ENCODE peak calls at places on chromosomes 2 and 18, in five cellular contexts. M is RWPE1, H is breast epithelium, Y is left ventricle myocardium inferior, J is tibial artery. V is an unnamed sample.

GRCh38 chr2:102848366-102848839 is 86.6 kb downstream of the TMEM182 start:
- DNase-seq in M (peak), H (no peak), Y (peak), J (peak), V (peak)

GRCh38 chr2:147108553-147108952 is 736.3 kb upstream of the ACVR2A start:
- DNase-seq in M (no peak), H (no peak), Y (no peak), J (no peak), V (no peak)

GRCh38 chr2:191666733-191667132 is 11.2 kb upstream of the NABP1 start:
- DNase-seq in M (no peak), H (no peak), Y (no peak), J (no peak), V (no peak)

GRCh38 chr2:112692496-112692911 is 28.3 kb upstream of the NT5DC4 start:
- DNase-seq in M (peak), H (no peak), Y (peak), J (no peak), V (peak)

GRCh38 chr2:11305958-11306357 is 38.5 kb downstream of the ROCK2 start:
- DNase-seq in M (no peak), H (no peak), Y (no peak), J (no peak), V (no peak)

GRCh38 chr2:235347691-235348090 is 146.2 kb upstream of the AGAP1 start:
- DNase-seq in M (peak), H (no peak), Y (no peak), J (no peak), V (no peak)

GRCh38 chr2:190105554-190105953 is 43.0 kb upstream of the MSTN start:
- DNase-seq in M (no peak), H (no peak), Y (no peak), J (no peak), V (no peak)

GRCh38 chr2:9286553-9287399 is 80.2 kb downstream of the ASAP2 start:
- DNase-seq in M (peak), H (no peak), Y (no peak), J (no peak), V (no peak)

GRCh38 chr2:95374451-95374915 is 28.0 kb upstream of the FAHD2A start:
- DNase-seq in M (no peak), H (no peak), Y (peak), J (no peak), V (no peak)

GRCh38 chr18:8943900-8944870 is 158.3 kb upstream of the NDUFV2 start:
- DNase-seq in M (no peak), H (no peak), Y (no peak), J (no peak), V (no peak)

GRCh38 chr2:120350801-120351324 is 4.9 kb downstream of the INHBB start:
- DNase-seq in M (no peak), H (no peak), Y (no peak), J (no peak), V (peak)

GRCh38 chr2:193841389-193842150 is 1646.8 kb upstream of the TMEFF2 start:
- DNase-seq in M (no peak), H (no peak), Y (no peak), J (no peak), V (no peak)

GRCh38 chr2:222950886-222951285 is 90.0 kb downstream of the ACSL3 start:
- DNase-seq in M (peak), H (no peak), Y (no peak), J (no peak), V (no peak)

GRCh38 chr2:95274291-95275150 is at the start of gene PROM2:
- DNase-seq in M (peak), H (peak), Y (no peak), J (peak), V (peak)

GRCh38 chr18:56458770-56459450 is 179.5 kb downstream of the TXNL1 start:
- DNase-seq in M (no peak), H (no peak), Y (no peak), J (no peak), V (no peak)

GRCh38 chr2:43142921-43143438 is 83.4 kb downstream of the ZFP36L2 start:
- DNase-seq in M (no peak), H (no peak), Y (no peak), J (no peak), V (no peak)

GRCh38 chr2:71801969-71802368 is 345.7 kb downstream of the CYP26B1 start:
- DNase-seq in M (no peak), H (no peak), Y (peak), J (peak), V (no peak)
- TF ChIP-seq CTCF in M (no peak), H (peak), Y (peak), J (peak), V (peak)

GRCh38 chr18:23108496-23108895 is 26.8 kb upstream of the CABLES1 start:
- DNase-seq in M (no peak), H (no peak), Y (no peak), J (no peak), V (no peak)

GRCh38 chr18:23114911-23115310 is 20.4 kb upstream of the CABLES1 start:
- DNase-seq in M (no peak), H (no peak), Y (no peak), J (no peak), V (no peak)

GRCh38 chr18:23113576-23113975 is 21.7 kb upstream of the CABLES1 start:
- DNase-seq in M (no peak), H (no peak), Y (no peak), J (no peak), V (no peak)

GRCh38 chr18:23115683-23116096 is 19.6 kb upstream of the CABLES1 start:
- DNase-seq in M (peak), H (no peak), Y (no peak), J (no peak), V (no peak)

GRCh38 chr18:23114171-23114881 is 21.0 kb upstream of the CABLES1 start:
- DNase-seq in M (no peak), H (no peak), Y (no peak), J (no peak), V (no peak)
- H3K27ac ChIP-seq in M (no peak), H (peak), Y (no peak), J (peak), V (peak)

GRCh38 chr2:127371037-127371436 is 16.7 kb downstream of the MAP3K2 start:
- DNase-seq in M (no peak), H (no peak), Y (peak), J (peak), V (no peak)
- TF ChIP-seq CTCF in M (no peak), H (no peak), Y (peak), J (no peak), V (no peak)

GRCh38 chr18:75247601-75248421 is 37.2 kb downstream of the TSHZ1 start:
- DNase-seq in M (peak), H (no peak), Y (no peak), J (no peak), V (no peak)
- H3K27ac ChIP-seq in M (no peak), H (peak), Y (peak), J (peak), V (peak)

V was measured in left lung.